ENCODE peak calls at places on chromosomes 12 and 14, in nine cellular contexts. X is NCI-H2227 treated with DMSO at 0.1 percent for 48 hours; G is dermis microvascular lymphatic vessel endothelial cell; H is lower lobe of right lung; M is GM04503; Q is Daoy; E is CD4-positive, alpha-beta T cell; Y is anterior cingulate cortex; V is Jurkat, Clone E6-1. Z is an unnamed sample.

GRCh38 chr12:112285600-112286401 is 96.4 kb downstream of the HECTD4 start:
- DNase-seq in X (no peak), G (no peak), H (no peak), M (no peak), Q (no peak), E (no peak), Y (no peak), V (no peak), Z (no peak)

GRCh38 chr14:74697543-74697942 is 15.3 kb downstream of the AREL1 start:
- DNase-seq in X (no peak), G (no peak), H (no peak), M (peak; percentile 66), Q (peak; percentile 40), E (no peak), Y (no peak), V (no peak), Z (peak; percentile 47)

GRCh38 chr12:71070416-71071155 is 87.2 kb downstream of the TSPAN8 start:
- DNase-seq in X (no peak), G (no peak), H (no peak), M (no peak), Q (no peak), E (no peak), Y (no peak), V (no peak), Z (no peak)

GRCh38 chr14:105605501-105606304 is 79.3 kb downstream of the TMEM121 start:
- DNase-seq in X (no peak), G (no peak), H (no peak), M (no peak), Q (no peak), E (no peak), Y (no peak), V (no peak), Z (no peak)

GRCh38 chr12:26787125-26787495 is 45.9 kb downstream of the ITPR2 start:
- DNase-seq in X (no peak), G (peak; percentile 92), H (no peak), M (peak; percentile 54), Q (peak; percentile 79), E (no peak), Y (no peak), V (no peak), Z (peak; percentile 37)

GRCh38 chr14:88929656-88930436 is 105.4 kb downstream of the TTC8 start:
- DNase-seq in X (no peak), G (peak; percentile 4), H (no peak), M (no peak), Q (no peak), E (no peak), Y (no peak), V (no peak), Z (no peak)

GRCh38 chr12:632102-632696 is 31.0 kb downstream of the NINJ2 start:
- DNase-seq in X (no peak), G (peak; percentile 89), H (no peak), M (peak; percentile 91), Q (peak; percentile 88), E (no peak), Y (no peak), V (no peak), Z (peak; percentile 88)

GRCh38 chr12:24881724-24882371 is 67.1 kb downstream of the BCAT1 start:
- DNase-seq in X (no peak), G (no peak), H (no peak), M (no peak), Q (no peak), E (no peak), Y (no peak), V (no peak), Z (no peak)

GRCh38 chr12:47560408-47560807 is 145.4 kb downstream of the RPAP3 start:
- DNase-seq in X (no peak), G (no peak), H (no peak), M (no peak), Q (no peak), E (no peak), Y (no peak), V (no peak), Z (no peak)

GRCh38 chr12:6779667-6780459 is 7.5 kb downstream of the LAG3 start:
- DNase-seq in X (no peak), G (no peak), H (no peak), M (no peak), Q (no peak), E (no peak), Y (no peak), V (no peak), Z (no peak)

GRCh38 chr12:48618541-48618940 is 48.7 kb upstream of the LALBA start:
- DNase-seq in X (peak; percentile 52), G (peak; percentile 72), H (peak; percentile 54), M (peak; percentile 21), Q (peak; percentile 72), E (peak; percentile 51), Y (peak; percentile 40), V (peak; percentile 78), Z (no peak)

GRCh38 chr12:107109726-107110518 is 16.6 kb upstream of the CRY1 start:
- DNase-seq in X (no peak), G (no peak), H (no peak), M (no peak), Q (no peak), E (no peak), Y (no peak), V (no peak), Z (no peak)

GRCh38 chr12:23950775-23951391 is 1.4 kb upstream of the SOX5 start:
- DNase-seq in X (peak; percentile 25), G (no peak), H (no peak), M (no peak), Q (no peak), E (no peak), Y (peak; percentile 30), V (no peak), Z (no peak)

GRCh38 chr12:104168596-104168995 is 30.6 kb upstream of the NFYB start:
- DNase-seq in X (no peak), G (no peak), H (no peak), M (no peak), Q (no peak), E (no peak), Y (no peak), V (no peak), Z (no peak)

GRCh38 chr12:54082402-54082892 is 28.8 kb downstream of the HOXC4 start:
- DNase-seq in X (peak; percentile 38), G (no peak), H (no peak), M (no peak), Q (peak; percentile 13), E (peak; percentile 44), Y (no peak), V (no peak), Z (no peak)

GRCh38 chr12:115337693-115338543 is 653.9 kb upstream of the TBX3 start:
- DNase-seq in X (no peak), G (peak; percentile 14), H (no peak), M (peak; percentile 77), Q (peak; percentile 87), E (no peak), Y (no peak), V (no peak), Z (peak; percentile 87)

GRCh38 chr12:19002192-19002591 is 127.3 kb upstream of the PLEKHA5 start:
- DNase-seq in X (no peak), G (no peak), H (no peak), M (no peak), Q (no peak), E (no peak), Y (no peak), V (no peak), Z (no peak)

GRCh38 chr12:47884501-47884900 is 20.3 kb downstream of the VDR start:
- DNase-seq in X (no peak), G (no peak), H (no peak), M (no peak), Q (no peak), E (no peak), Y (no peak), V (no peak), Z (no peak)

GRCh38 chr14:31944256-31945073 is 132.6 kb upstream of the ARHGAP5 start:
- DNase-seq in X (no peak), G (no peak), H (no peak), M (no peak), Q (no peak), E (no peak), Y (no peak), V (no peak), Z (no peak)

GRCh38 chr12:123696209-123696608 is 15.9 kb upstream of the ATP6V0A2 start:
- DNase-seq in X (no peak), G (no peak), H (no peak), M (no peak), Q (no peak), E (no peak), Y (no peak), V (no peak), Z (no peak)

GRCh38 chr12:54984602-54985376 is at the start of gene TESPA1:
- DNase-seq in X (no peak), G (no peak), H (peak; percentile 79), M (no peak), Q (peak; percentile 58), E (peak; percentile 79), Y (no peak), V (peak; percentile 95), Z (no peak)

GRCh38 chr12:25135531-25136154 is 59.3 kb downstream of the DNAI7 start:
- DNase-seq in X (no peak), G (no peak), H (no peak), M (no peak), Q (peak; percentile 32), E (no peak), Y (no peak), V (peak; percentile 32), Z (no peak)

GRCh38 chr12:57401165-57401564 is 29.7 kb downstream of the R3HDM2 start:
- DNase-seq in X (no peak), G (no peak), H (no peak), M (no peak), Q (no peak), E (no peak), Y (no peak), V (no peak), Z (no peak)

GRCh38 chr14:101470266-101470665 is 91.0 kb upstream of the DIO3 start:
- DNase-seq in X (no peak), G (no peak), H (no peak), M (no peak), Q (no peak), E (no peak), Y (no peak), V (no peak), Z (no peak)

GRCh38 chr14:59018460-59018859 is 170.0 kb upstream of the DAAM1 start:
- DNase-seq in X (no peak), G (no peak), H (no peak), M (no peak), Q (no peak), E (no peak), Y (no peak), V (no peak), Z (no peak)

GRCh38 chr14:54712371-54712998 is 145.6 kb downstream of the SAMD4A start:
- DNase-seq in X (no peak), G (peak; percentile 66), H (no peak), M (no peak), Q (no peak), E (no peak), Y (no peak), V (no peak), Z (no peak)

GRCh38 chr14:97077253-97077653 is 280.1 kb downstream of the VRK1 start:
- DNase-seq in X (no peak), G (no peak), H (peak; percentile 47), M (peak; percentile 61), Q (peak; percentile 91), E (no peak), Y (peak; percentile 42), V (peak; percentile 24), Z (no peak)

GRCh38 chr14:97379091-97379531 is 581.9 kb downstream of the VRK1 start:
- DNase-seq in X (no peak), G (no peak), H (no peak), M (no peak), Q (no peak), E (peak; percentile 12), Y (no peak), V (no peak), Z (no peak)

GRCh38 chr12:88391556-88391955 is 188.7 kb downstream of the KITLG start:
- DNase-seq in X (no peak), G (peak; percentile 50), H (no peak), M (peak; percentile 77), Q (peak; percentile 72), E (no peak), Y (no peak), V (no peak), Z (peak; percentile 71)

GRCh38 chr12:52615208-52615868 is 3.0 kb downstream of the KRT73 start:
- DNase-seq in X (no peak), G (no peak), H (no peak), M (no peak), Q (peak; percentile 21), E (no peak), Y (no peak), V (no peak), Z (no peak)

GRCh38 chr14:64966976-64967375 is 5.2 kb downstream of the RAB15 start:
- DNase-seq in X (no peak), G (no peak), H (peak; percentile 71), M (no peak), Q (no peak), E (no peak), Y (no peak), V (no peak), Z (no peak)

Z was measured in BJ.